ENCODE peak calls at places on chromosome 19, in eight cellular contexts. C is RWPE2; Q is upper lobe of right lung; X is ascending aorta; T is lower lobe of right lung; E is CD4-positive, alpha-beta memory T cell; M is stomach; U is ovary. F is an unnamed sample. For H3K4me1, the result is how much of the 10 kb centered on the place peaks cover.

GRCh38 chr19:51689751-51690358 is 3.3 kb upstream of the SPACA6 start:
- DNase-seq in X (peak), M (no peak), U (peak), E (no peak), Q (no peak), C (no peak), T (peak), F (peak)

GRCh38 chr19:33441828-33442227 is 68.3 kb downstream of the CEBPG start:
- DNase-seq in C (no peak), X (no peak), E (no peak), U (no peak), Q (no peak), M (no peak), T (peak), F (peak)

GRCh38 chr19:28436320-28436719 is 776.6 kb downstream of the UQCRFS1 start:
- DNase-seq in Q (no peak), E (no peak), X (no peak), T (no peak), M (no peak), U (no peak), C (no peak), F (no peak)

GRCh38 chr19:38303517-38304351 is at the start of gene C19orf33:
- DNase-seq in M (peak), U (no peak), E (no peak), T (peak), X (no peak), C (peak), Q (peak), F (peak)

GRCh38 chr19:12722566-12723382 is 958 bp downstream of the TNPO2 start:
- DNase-seq in T (peak), X (peak), E (peak), U (peak), Q (peak), M (peak), C (peak), F (peak)

GRCh38 chr19:52735734-52736133 is 890 bp upstream of the ZNF611 start:
- DNase-seq in X (peak), T (peak), C (no peak), E (no peak), U (peak), M (peak), Q (peak), F (peak)

GRCh38 chr19:46901701-46902401 is 41.1 kb downstream of the ARHGAP35 start:
- DNase-seq in C (no peak), T (no peak), U (no peak), X (no peak), E (no peak), M (no peak), Q (no peak), F (no peak)

GRCh38 chr19:48713041-48713863 is 6.3 kb downstream of the MAMSTR start:
- DNase-seq in M (no peak), E (no peak), Q (no peak), T (no peak), C (no peak), X (no peak), U (peak), F (peak)

GRCh38 chr19:54481326-54481930 is 8.3 kb upstream of the CDC42EP5 start:
- DNase-seq in C (no peak), X (no peak), Q (no peak), U (no peak), T (no peak), M (no peak), E (peak), F (peak)

GRCh38 chr19:15629003-15629880 is 11.5 kb upstream of the CYP4F3 start:
- DNase-seq in U (peak), M (peak), Q (peak), T (peak), E (peak), X (peak), C (no peak), F (peak)

GRCh38 chr19:51807111-51807701 is 12.2 kb downstream of the FPR3 start:
- DNase-seq in X (no peak), Q (no peak), U (no peak), C (no peak), M (no peak), T (peak), E (no peak), F (peak)

GRCh38 chr19:38737297-38737865 is 6.9 kb downstream of the CAPN12 start:
- DNase-seq in Q (peak), C (peak), T (peak), U (no peak), X (no peak), M (no peak), E (no peak), F (peak)

GRCh38 chr19:23470873-23471555 is 75.7 kb upstream of the ZNF91 start:
- DNase-seq in Q (no peak), X (no peak), M (no peak), U (no peak), C (no peak), T (no peak), E (no peak), F (no peak)

GRCh38 chr19:34432797-34433196 is 4.6 kb downstream of the UBA2 start:
- DNase-seq in M (no peak), U (no peak), E (no peak), X (peak), Q (no peak), T (no peak), C (no peak), F (no peak)

GRCh38 chr19:29324717-29325116 is 111.8 kb upstream of the UQCRFS1 start:
- DNase-seq in M (no peak), U (no peak), E (no peak), C (no peak), X (no peak), Q (no peak), T (no peak), F (no peak)

GRCh38 chr19:55210120-55210493 is 806 bp upstream of the PTPRH start:
- DNase-seq in U (no peak), T (no peak), X (no peak), M (peak), E (no peak), C (no peak), Q (no peak), F (peak)

GRCh38 chr19:36750066-36750691 is 22.4 kb downstream of the ZNF850 start:
- DNase-seq in X (no peak), T (no peak), U (no peak), C (no peak), Q (no peak), M (no peak), E (no peak), F (no peak)

GRCh38 chr19:50060107-50060506 is 34.3 kb downstream of the ZNF473 start:
- DNase-seq in C (no peak), E (no peak), Q (no peak), M (no peak), U (no peak), X (no peak), T (no peak), F (no peak)

GRCh38 chr19:39474139-39474620 is 6.5 kb upstream of the TIMM50 start:
- DNase-seq in U (peak), X (peak), E (peak), M (peak), T (peak), C (no peak), Q (peak), F (no peak)

GRCh38 chr19:15286688-15287355 is 45.5 kb downstream of the BRD4 start:
- DNase-seq in M (no peak), U (no peak), Q (no peak), T (no peak), E (no peak), C (no peak), X (no peak), F (no peak)

GRCh38 chr19:51338563-51339312 is 3.2 kb downstream of the VSIG10L start:
- DNase-seq in C (no peak), T (peak), M (peak), U (peak), Q (peak), X (peak), E (peak), F (peak)

GRCh38 chr19:36215276-36216171 is 618 bp downstream of the ZNF146 start:
- DNase-seq in Q (no peak), U (no peak), E (no peak), X (no peak), T (no peak), M (no peak), C (no peak), F (no peak)

GRCh38 chr19:33047422-33047821 is 17.3 kb downstream of the RHPN2 start:
- DNase-seq in X (no peak), C (peak), M (peak), E (no peak), Q (peak), U (no peak), T (peak), F (no peak)

DNA sequence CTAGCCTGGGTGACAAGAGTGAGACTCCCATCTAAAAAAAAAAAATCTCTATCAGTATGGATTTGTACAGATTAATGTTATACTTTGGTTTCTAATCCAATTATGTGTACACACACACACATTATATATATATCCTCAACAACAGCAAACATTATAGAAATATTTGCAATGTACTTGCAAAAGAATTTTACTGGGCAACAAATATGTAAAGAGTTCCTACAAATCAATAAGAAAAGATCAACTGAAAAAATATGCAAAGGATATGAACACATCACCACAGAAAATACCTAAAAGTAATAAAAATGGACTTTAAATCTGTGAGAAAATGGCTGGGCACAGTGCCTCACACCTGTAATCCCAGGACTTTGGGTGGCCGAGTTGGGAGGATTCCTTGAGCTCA is 40.9 kb upstream of the NFIC start:
- DNase-seq in E (no peak), U (no peak), X (no peak), C (no peak), T (no peak), M (no peak), Q (no peak), F (no peak)
- H3K4me1 ChIP-seq in E (under half), U (under half), X (under half), C (under half), T (under half), M (under half), Q (under half), F (under half)

GRCh38 chr19:45514376-45515051 is 7.2 kb downstream of the VASP start:
- DNase-seq in U (no peak), C (no peak), Q (peak), E (no peak), T (peak), X (no peak), M (peak), F (peak)
- H3K27ac ChIP-seq in U (no peak), C (peak), Q (peak), E (peak), T (peak), X (peak), M (peak), F (peak)

DNA sequence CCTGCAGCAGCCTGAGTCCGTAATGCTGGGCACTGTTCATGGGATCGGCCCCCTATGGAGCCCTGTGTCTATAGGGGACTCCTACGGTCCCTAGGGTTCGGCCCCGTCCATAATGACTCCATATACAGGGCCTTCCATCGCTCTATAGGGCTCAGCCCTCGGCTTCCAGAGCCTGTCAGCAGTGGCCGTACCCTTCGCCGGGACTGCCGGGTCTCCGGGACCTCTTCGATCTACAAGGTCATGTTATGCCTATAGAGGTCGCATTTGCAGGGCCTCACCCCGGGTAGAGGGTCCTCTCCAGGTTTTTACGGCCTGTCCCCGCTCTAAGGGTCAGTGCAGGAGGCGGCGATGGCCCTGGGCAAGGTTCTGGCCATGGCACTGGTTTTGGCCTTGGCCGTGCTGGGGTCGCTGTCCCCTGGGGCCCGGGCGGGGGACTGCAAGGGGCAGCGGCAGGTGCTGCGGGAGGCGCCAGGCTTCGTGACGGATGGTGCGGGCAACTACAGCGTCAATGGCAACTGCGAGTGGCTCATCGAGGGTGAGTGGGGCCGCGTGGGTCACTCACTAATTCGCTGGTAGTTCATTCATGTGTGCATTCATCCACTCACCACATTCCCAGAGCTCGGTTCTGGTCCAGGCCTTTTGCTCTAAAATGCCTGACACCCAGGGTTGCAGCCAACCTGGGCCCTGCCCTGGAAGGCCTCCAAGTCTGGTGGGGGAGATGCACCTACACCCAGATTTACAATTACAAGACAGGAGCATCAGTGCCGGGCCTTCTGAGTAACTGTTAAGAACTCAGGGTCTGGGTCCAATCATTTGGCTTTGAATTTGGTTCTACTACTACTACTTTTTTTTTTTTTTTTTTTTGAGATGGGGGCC is 699 bp downstream of the MEGF8 start:
- DNase-seq in U (peak), M (peak), C (no peak), E (no peak), T (no peak), Q (no peak), X (no peak), F (no peak)
- H3K4me3 ChIP-seq in U (peak), M (peak), C (peak), E (peak), T (peak), Q (peak), X (peak), F (peak)

GRCh38 chr19:41334793-41335192 is 18.9 kb downstream of the TGFB1 start:
- DNase-seq in E (no peak), Q (no peak), T (no peak), C (no peak), M (no peak), U (no peak), X (no peak), F (no peak)
- H3K4me1 ChIP-seq in E (half or more), Q (under half), T (under half), C (under half), M (under half), U (under half), X (under half), F (under half)

DNA sequence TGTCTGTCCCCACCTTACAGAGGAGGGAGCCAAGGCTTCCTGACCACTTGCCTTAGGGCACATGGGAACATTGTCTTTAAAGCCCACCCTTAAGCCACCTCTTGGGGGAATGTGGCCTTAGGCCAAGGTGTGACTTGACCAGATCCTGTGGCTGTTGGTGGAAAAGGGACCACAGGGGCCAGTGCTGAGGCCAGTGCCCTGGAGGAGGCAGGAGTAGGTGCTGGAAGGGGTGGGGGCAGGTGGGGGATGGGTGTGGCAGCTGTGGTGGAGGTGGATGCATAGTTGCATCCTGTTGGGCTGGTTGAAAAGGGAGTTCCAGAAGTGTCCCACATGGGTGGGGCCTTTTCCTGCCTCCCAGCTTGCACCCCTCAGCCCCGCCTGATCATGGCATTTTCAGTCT is 44.8 kb downstream of the DNM2 start:
- DNase-seq in Q (peak), E (peak), U (no peak), M (no peak), C (no peak), X (no peak), T (no peak), F (peak)
- H3K27ac ChIP-seq in Q (peak), E (peak), U (no peak), M (peak), C (peak), X (peak), T (peak), F (peak)

GRCh38 chr19:1315470-1316166 is 29.9 kb downstream of the EFNA2 start:
- DNase-seq in Q (peak), E (no peak), U (peak), M (peak), X (no peak), T (peak), C (no peak), F (no peak)

GRCh38 chr19:1313695-1314613 is 28.3 kb downstream of the EFNA2 start:
- DNase-seq in Q (no peak), M (no peak), U (no peak), E (no peak), C (peak), T (no peak), X (no peak), F (no peak)

GRCh38 chr19:1310853-1311180 is 25.1 kb downstream of the EFNA2 start:
- DNase-seq in M (no peak), E (no peak), U (no peak), Q (no peak), C (no peak), X (no peak), T (no peak), F (no peak)

GRCh38 chr19:1311543-1312091 is 25.9 kb downstream of the EFNA2 start:
- DNase-seq in X (no peak), C (no peak), U (no peak), Q (no peak), T (no peak), E (no peak), M (no peak), F (no peak)

GRCh38 chr19:1312732-1313694 is 27.3 kb downstream of the EFNA2 start:
- DNase-seq in C (peak), T (no peak), Q (no peak), X (no peak), U (peak), E (no peak), M (no peak), F (peak)
- H3K4me3 ChIP-seq in C (no peak), T (no peak), Q (no peak), X (no peak), U (no peak), E (no peak), M (no peak), F (no peak)

GRCh38 chr19:41897820-41898219 is 14.8 kb downstream of the ARHGEF1 start:
- DNase-seq in X (no peak), M (no peak), C (no peak), Q (no peak), U (no peak), E (no peak), T (no peak), F (no peak)

GRCh38 chr19:41894350-41894749 is 11.4 kb downstream of the ARHGEF1 start:
- DNase-seq in T (no peak), U (no peak), X (no peak), C (no peak), E (no peak), M (no peak), Q (no peak), F (no peak)

GRCh38 chr19:41896581-41896942 is 13.6 kb downstream of the ARHGEF1 start:
- DNase-seq in X (no peak), M (no peak), E (no peak), Q (no peak), U (no peak), T (no peak), C (no peak), F (no peak)

GRCh38 chr19:41897181-41897580 is 14.2 kb downstream of the ARHGEF1 start:
- DNase-seq in C (no peak), Q (no peak), M (no peak), U (no peak), T (no peak), E (no peak), X (no peak), F (no peak)

GRCh38 chr19:41895745-41896580 is 13.0 kb downstream of the ARHGEF1 start:
- DNase-seq in U (no peak), T (no peak), C (no peak), M (no peak), X (no peak), E (no peak), Q (no peak), F (no peak)
- H3K4me1 ChIP-seq in U (under half), T (under half), C (under half), M (under half), X (under half), E (half or more), Q (under half), F (under half)

GRCh38 chr19:4618019-4618418 is 21.3 kb upstream of the TNFAIP8L1 start:
- DNase-seq in Q (no peak), U (no peak), E (no peak), M (no peak), X (no peak), C (no peak), T (no peak), F (no peak)
- H3K27ac ChIP-seq in Q (no peak), U (no peak), E (no peak), M (no peak), X (no peak), C (no peak), T (no peak), F (no peak)

DNA sequence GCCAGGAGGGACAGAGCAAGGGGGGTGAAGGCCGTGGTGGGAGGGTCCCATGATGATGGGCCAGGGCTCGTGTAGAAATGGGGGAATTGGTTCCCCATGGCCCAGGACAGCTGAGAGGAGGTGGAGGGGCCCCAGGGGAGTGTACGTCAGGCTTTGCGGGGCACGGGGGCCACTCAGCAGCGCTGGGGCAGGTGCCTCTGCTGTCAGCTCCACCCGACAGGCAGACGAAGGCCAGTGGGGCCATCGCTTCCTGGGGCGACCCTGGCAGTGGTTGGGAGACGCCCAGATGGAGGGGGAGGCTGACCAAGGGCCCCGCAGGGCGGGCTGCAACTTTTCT is 1.9 kb upstream of the TEKTIP1 start:
- DNase-seq in T (no peak), Q (no peak), X (no peak), M (no peak), C (no peak), E (no peak), U (peak), F (no peak)
- H3K4me3 ChIP-seq in T (no peak), Q (no peak), X (no peak), M (no peak), C (no peak), E (no peak), U (no peak), F (no peak)

DNA sequence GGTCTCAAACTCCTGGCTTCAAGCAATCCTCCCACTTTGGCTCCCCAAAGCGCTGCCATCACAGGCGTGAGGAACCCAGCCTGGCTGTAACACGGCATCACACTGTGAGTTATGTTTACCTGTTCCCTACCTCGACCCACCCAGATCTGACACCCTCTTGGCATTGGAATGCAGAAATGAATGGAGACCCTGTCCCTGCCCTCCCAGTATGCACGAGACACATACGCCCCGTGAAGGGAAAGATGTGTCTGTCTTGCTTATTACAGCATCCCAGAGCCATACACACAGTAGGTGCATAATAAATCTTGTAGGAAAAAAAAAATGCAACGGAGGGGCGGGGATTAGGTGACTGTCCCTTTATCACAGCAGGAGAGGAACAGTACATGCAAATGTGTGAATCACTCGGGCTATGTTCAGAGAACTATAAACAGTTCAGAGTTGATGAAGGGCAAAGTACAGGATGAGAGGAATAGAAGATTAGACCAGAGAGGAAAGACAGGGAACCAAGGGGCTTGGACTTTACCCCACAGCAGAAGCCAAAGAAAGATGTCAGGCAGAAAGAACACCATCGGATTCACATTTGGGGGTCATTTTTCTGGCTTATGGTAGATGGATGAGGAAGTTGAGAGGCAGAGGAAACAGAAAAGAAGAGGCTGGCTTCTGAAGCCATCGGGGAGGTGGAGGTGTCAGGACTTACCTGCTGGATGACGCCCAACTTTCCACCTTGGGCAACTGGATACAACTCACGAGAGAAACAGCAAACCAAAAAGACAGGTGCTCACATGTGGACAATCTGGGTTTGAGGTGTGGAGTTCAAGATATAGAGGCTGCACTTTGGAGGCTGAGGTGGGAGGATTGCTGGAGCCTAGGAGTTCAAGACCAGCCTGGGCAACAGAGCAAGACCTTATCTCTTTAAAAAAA is 94.3 kb downstream of the INSR start:
- DNase-seq in C (no peak), U (no peak), E (no peak), M (peak), T (no peak), Q (no peak), X (no peak), F (no peak)
- H3K4me1 ChIP-seq in C (under half), U (under half), E (under half), M (under half), T (under half), Q (under half), X (under half), F (under half)

F was measured in kidney.